ENCODE peak calls at places on chromosomes 1 and 21, in five cellular contexts. L, S, X, Q and G are unnamed samples.

GRCh38 chr1:29469457-29469856 is 233.1 kb downstream of the PTPRU start:
- DNase-seq in L (peak; percentile 46), S (no peak), X (peak; percentile 76), Q (no peak), G (no peak)

GRCh38 chr21:15027056-15027455 is 37.7 kb downstream of the NRIP1 start:
- DNase-seq in L (no peak), S (no peak), X (no peak), Q (no peak), G (no peak)

GRCh38 chr1:237226177-237226944 is 184.4 kb downstream of the RYR2 start:
- DNase-seq in L (no peak), S (no peak), X (no peak), Q (no peak), G (no peak)

GRCh38 chr1:43605761-43606160 is 44.2 kb upstream of the KDM4A start:
- DNase-seq in L (no peak), S (no peak), X (no peak), Q (no peak), G (no peak)

GRCh38 chr21:9763306-9763705 is 758.1 kb upstream of the TPTE start:
- DNase-seq in L (no peak), S (no peak), X (no peak), Q (no peak), G (no peak)

GRCh38 chr1:23562138-23562819 is 3.0 kb upstream of the ID3 start:
- DNase-seq in L (peak; percentile 97), S (no peak), X (peak; percentile 97), Q (peak; percentile 98), G (peak; percentile 95)

GRCh38 chr1:7669559-7670208 is 101.4 kb upstream of the VAMP3 start:
- DNase-seq in L (peak; percentile 64), S (peak; percentile 35), X (peak; percentile 46), Q (peak; percentile 87), G (peak; percentile 40)

GRCh38 chr1:5597171-5597864 is 394.9 kb downstream of the NPHP4 start:
- DNase-seq in L (no peak), S (no peak), X (no peak), Q (no peak), G (peak; percentile 11)

GRCh38 chr1:101081496-101082282 is 56.1 kb upstream of the DPH5 start:
- DNase-seq in L (no peak), S (no peak), X (no peak), Q (no peak), G (no peak)

GRCh38 chr1:201686709-201687455 is 142.1 kb upstream of the IPO9 start:
- DNase-seq in L (no peak), S (no peak), X (no peak), Q (peak; percentile 29), G (peak; percentile 66)

GRCh38 chr1:97925982-97926708 is 5.3 kb upstream of the DPYD start:
- DNase-seq in L (no peak), S (no peak), X (no peak), Q (no peak), G (no peak)

GRCh38 chr1:204199579-204199978 is 3.3 kb upstream of the KISS1 start:
- DNase-seq in L (peak; percentile 46), S (no peak), X (no peak), Q (no peak), G (no peak)

GRCh38 chr1:21884456-21885235 is 52.5 kb downstream of the HSPG2 start:
- DNase-seq in L (no peak), S (no peak), X (no peak), Q (no peak), G (no peak)

GRCh38 chr1:181149326-181150000 is 61.0 kb downstream of the IER5 start:
- DNase-seq in L (no peak), S (peak; percentile 53), X (no peak), Q (no peak), G (no peak)

GRCh38 chr1:235199441-235199840 is 38.4 kb upstream of the RBM34 start:
- DNase-seq in L (no peak), S (no peak), X (no peak), Q (peak; percentile 83), G (no peak)

GRCh38 chr1:37410815-37411214 is 63.6 kb upstream of the ZC3H12A start:
- DNase-seq in L (no peak), S (no peak), X (no peak), Q (peak; percentile 86), G (no peak)

GRCh38 chr1:200379431-200379755 is 30.4 kb downstream of the ZNF281 start:
- DNase-seq in L (no peak), S (no peak), X (no peak), Q (no peak), G (no peak)

GRCh38 chr1:245791410-245792312 is 636.9 kb downstream of the KIF26B start:
- DNase-seq in L (no peak), S (no peak), X (no peak), Q (no peak), G (no peak)

GRCh38 chr1:205480349-205481278 is 23.9 kb upstream of the CDK18 start:
- DNase-seq in L (no peak), S (peak; percentile 58), X (no peak), Q (no peak), G (no peak)

GRCh38 chr1:234891427-234891826 is 237.2 kb downstream of the TOMM20 start:
- DNase-seq in L (no peak), S (no peak), X (no peak), Q (no peak), G (no peak)

GRCh38 chr21:42845296-42845965 is 33.9 kb downstream of the WDR4 start:
- DNase-seq in L (peak; percentile 67), S (no peak), X (no peak), Q (no peak), G (no peak)

GRCh38 chr1:214076341-214077035 is 88.7 kb downstream of the PROX1 start:
- DNase-seq in L (no peak), S (no peak), X (no peak), Q (no peak), G (no peak)

GRCh38 chr1:12342261-12343003 is 112.6 kb downstream of the VPS13D start:
- DNase-seq in L (peak; percentile 33), S (no peak), X (no peak), Q (no peak), G (no peak)

GRCh38 chr21:32712043-32712442 is 15.8 kb downstream of the SYNJ1 start:
- DNase-seq in L (no peak), S (no peak), X (no peak), Q (no peak), G (no peak)

GRCh38 chr1:46401514-46401913 is 7.4 kb downstream of the FAAH start:
- DNase-seq in L (no peak), S (no peak), X (no peak), Q (no peak), G (no peak)

GRCh38 chr21:33383056-33383888 is 19.9 kb upstream of the IFNGR2 start:
- DNase-seq in L (peak; percentile 74), S (peak; percentile 55), X (peak; percentile 63), Q (peak; percentile 10), G (peak; percentile 64)

GRCh38 chr1:226098870-226099832 is 36.6 kb downstream of the H3-3A start:
- DNase-seq in L (no peak), S (no peak), X (no peak), Q (no peak), G (no peak)

GRCh38 chr1:246699095-246699735 is 25.0 kb upstream of the SCCPDH start:
- DNase-seq in L (peak; percentile 89), S (peak; percentile 52), X (peak; percentile 82), Q (peak; percentile 89), G (peak; percentile 95)

GRCh38 chr1:183021405-183022201 is 1.6 kb upstream of the LAMC1 start:
- DNase-seq in L (no peak), S (no peak), X (no peak), Q (no peak), G (no peak)

GRCh38 chr21:25953659-25954058 is 216.9 kb downstream of the APP start:
- DNase-seq in L (no peak), S (no peak), X (no peak), Q (no peak), G (no peak)

GRCh38 chr1:232127190-232127589 is 500.6 kb downstream of the DISC1 start:
- DNase-seq in L (no peak), S (no peak), X (no peak), Q (no peak), G (no peak)

GRCh38 chr1:44924835-44925464 is 61.4 kb downstream of the EIF2B3 start:
- DNase-seq in L (no peak), S (no peak), X (no peak), Q (peak; percentile 5), G (no peak)

GRCh38 chr1:59125711-59126320 is 171.1 kb upstream of the FGGY start:
- DNase-seq in L (no peak), S (no peak), X (no peak), Q (no peak), G (no peak)

GRCh38 chr1:212559929-212560328 is 48.6 kb upstream of the ATF3 start:
- DNase-seq in L (no peak), S (no peak), X (no peak), Q (no peak), G (no peak)

GRCh38 chr1:117967472-117967871 is 37.9 kb downstream of the WDR3 start:
- DNase-seq in L (no peak), S (no peak), X (no peak), Q (peak; percentile 55), G (no peak)